ENCODE peak calls at places on chromosome 12, in ten cellular contexts. One of them, this sample, is unnamed. For H3K4me1, the result is how much of the 10 kb centered on the place peaks cover.

GRCh38 chr12:113328368-113328889 is 6.5 kb downstream of the SLC8B1 start:
- DNase-seq in esophagus squamous epithelium: no peak
- DNase-seq in right lobe of liver: no peak
- DNase-seq in uterus: no peak
- DNase-seq in tibial artery: no peak
- DNase-seq in HepG2: no peak
- DNase-seq in heart right ventricle: no peak
- DNase-seq in cardiac muscle cell: peak
- DNase-seq in body of pancreas: no peak
- DNase-seq in lower lobe of right lung: no peak
- DNase-seq in this sample: no peak

GRCh38 chr12:104276192-104277131 is 27.1 kb upstream of the EID3 start:
- DNase-seq in esophagus squamous epithelium: no peak
- DNase-seq in right lobe of liver: no peak
- DNase-seq in uterus: no peak
- DNase-seq in tibial artery: no peak
- DNase-seq in HepG2: no peak
- DNase-seq in heart right ventricle: no peak
- DNase-seq in cardiac muscle cell: no peak
- DNase-seq in body of pancreas: no peak
- DNase-seq in lower lobe of right lung: peak
- DNase-seq in this sample: no peak

GRCh38 chr12:55972045-55972843 is 1.6 kb upstream of the RAB5B start:
- DNase-seq in esophagus squamous epithelium: no peak
- DNase-seq in right lobe of liver: no peak
- DNase-seq in uterus: no peak
- DNase-seq in tibial artery: no peak
- DNase-seq in HepG2: peak
- DNase-seq in heart right ventricle: no peak
- DNase-seq in cardiac muscle cell: no peak
- DNase-seq in body of pancreas: no peak
- DNase-seq in lower lobe of right lung: no peak
- DNase-seq in this sample: no peak

GRCh38 chr12:52056801-52057613 is 5.8 kb downstream of the NR4A1 start:
- DNase-seq in esophagus squamous epithelium: no peak
- DNase-seq in right lobe of liver: no peak
- DNase-seq in uterus: no peak
- DNase-seq in tibial artery: no peak
- DNase-seq in HepG2: no peak
- DNase-seq in heart right ventricle: peak
- DNase-seq in cardiac muscle cell: no peak
- DNase-seq in body of pancreas: no peak
- DNase-seq in lower lobe of right lung: no peak
- DNase-seq in this sample: no peak

GRCh38 chr12:105352940-105353635 is 22.6 kb downstream of the C12orf75 start:
- DNase-seq in esophagus squamous epithelium: no peak
- DNase-seq in right lobe of liver: no peak
- DNase-seq in uterus: no peak
- DNase-seq in tibial artery: no peak
- DNase-seq in HepG2: no peak
- DNase-seq in heart right ventricle: no peak
- DNase-seq in cardiac muscle cell: no peak
- DNase-seq in body of pancreas: peak
- DNase-seq in lower lobe of right lung: no peak
- DNase-seq in this sample: no peak

GRCh38 chr12:109879332-109880048 is 851 bp downstream of the GLTP start:
- DNase-seq in esophagus squamous epithelium: no peak
- DNase-seq in right lobe of liver: no peak
- DNase-seq in uterus: no peak
- DNase-seq in tibial artery: no peak
- DNase-seq in HepG2: no peak
- DNase-seq in heart right ventricle: no peak
- DNase-seq in cardiac muscle cell: peak
- DNase-seq in body of pancreas: peak
- DNase-seq in lower lobe of right lung: no peak
- DNase-seq in this sample: no peak

GRCh38 chr12:11777962-11778361 is 128.5 kb downstream of the ETV6 start:
- DNase-seq in esophagus squamous epithelium: no peak
- DNase-seq in right lobe of liver: no peak
- DNase-seq in uterus: no peak
- DNase-seq in tibial artery: no peak
- DNase-seq in HepG2: no peak
- DNase-seq in heart right ventricle: no peak
- DNase-seq in cardiac muscle cell: no peak
- DNase-seq in body of pancreas: no peak
- DNase-seq in lower lobe of right lung: no peak
- DNase-seq in this sample: no peak

GRCh38 chr12:12214201-12214600 is 52.6 kb downstream of the LRP6 start:
- DNase-seq in esophagus squamous epithelium: no peak
- DNase-seq in right lobe of liver: no peak
- DNase-seq in uterus: no peak
- DNase-seq in tibial artery: no peak
- DNase-seq in HepG2: peak
- DNase-seq in heart right ventricle: no peak
- DNase-seq in cardiac muscle cell: no peak
- DNase-seq in body of pancreas: no peak
- DNase-seq in lower lobe of right lung: no peak
- DNase-seq in this sample: no peak

GRCh38 chr12:4115570-4115969 is 158.0 kb upstream of the CCND2 start:
- DNase-seq in esophagus squamous epithelium: no peak
- DNase-seq in right lobe of liver: no peak
- DNase-seq in uterus: no peak
- DNase-seq in tibial artery: no peak
- DNase-seq in HepG2: no peak
- DNase-seq in heart right ventricle: no peak
- DNase-seq in cardiac muscle cell: no peak
- DNase-seq in body of pancreas: no peak
- DNase-seq in lower lobe of right lung: no peak
- DNase-seq in this sample: no peak

GRCh38 chr12:131211279-131211938 is 257.7 kb downstream of the ADGRD1 start:
- DNase-seq in esophagus squamous epithelium: no peak
- DNase-seq in right lobe of liver: no peak
- DNase-seq in uterus: no peak
- DNase-seq in tibial artery: no peak
- DNase-seq in HepG2: no peak
- DNase-seq in heart right ventricle: no peak
- DNase-seq in cardiac muscle cell: no peak
- DNase-seq in body of pancreas: no peak
- DNase-seq in lower lobe of right lung: no peak
- DNase-seq in this sample: no peak

GRCh38 chr12:132354982-132355680 is 25.7 kb upstream of the GALNT9 start:
- DNase-seq in esophagus squamous epithelium: no peak
- DNase-seq in right lobe of liver: no peak
- DNase-seq in uterus: no peak
- DNase-seq in tibial artery: no peak
- DNase-seq in HepG2: no peak
- DNase-seq in heart right ventricle: no peak
- DNase-seq in cardiac muscle cell: no peak
- DNase-seq in body of pancreas: no peak
- DNase-seq in lower lobe of right lung: peak
- DNase-seq in this sample: no peak

GRCh38 chr12:14473707-14474287 is 93.9 kb downstream of the PLBD1 start:
- DNase-seq in esophagus squamous epithelium: no peak
- DNase-seq in right lobe of liver: no peak
- DNase-seq in uterus: no peak
- DNase-seq in tibial artery: no peak
- DNase-seq in HepG2: peak
- DNase-seq in heart right ventricle: no peak
- DNase-seq in cardiac muscle cell: no peak
- DNase-seq in body of pancreas: no peak
- DNase-seq in lower lobe of right lung: no peak
- DNase-seq in this sample: peak

GRCh38 chr12:126493366-126494108 is 1428.3 kb downstream of the AACS start:
- DNase-seq in esophagus squamous epithelium: no peak
- DNase-seq in right lobe of liver: no peak
- DNase-seq in uterus: no peak
- DNase-seq in tibial artery: no peak
- DNase-seq in HepG2: no peak
- DNase-seq in heart right ventricle: no peak
- DNase-seq in cardiac muscle cell: no peak
- DNase-seq in body of pancreas: no peak
- DNase-seq in lower lobe of right lung: no peak
- DNase-seq in this sample: no peak

GRCh38 chr12:66166561-66166960 is 3.2 kb downstream of the TMBIM4 start:
- DNase-seq in esophagus squamous epithelium: no peak
- DNase-seq in right lobe of liver: no peak
- DNase-seq in uterus: no peak
- DNase-seq in tibial artery: no peak
- DNase-seq in HepG2: no peak
- DNase-seq in heart right ventricle: no peak
- DNase-seq in cardiac muscle cell: no peak
- DNase-seq in body of pancreas: no peak
- DNase-seq in lower lobe of right lung: no peak
- DNase-seq in this sample: no peak

GRCh38 chr12:66168410-66168809 is 1.4 kb downstream of the TMBIM4 start:
- DNase-seq in esophagus squamous epithelium: no peak
- DNase-seq in right lobe of liver: no peak
- DNase-seq in uterus: no peak
- DNase-seq in tibial artery: no peak
- DNase-seq in HepG2: no peak
- DNase-seq in heart right ventricle: no peak
- DNase-seq in cardiac muscle cell: no peak
- DNase-seq in body of pancreas: no peak
- DNase-seq in lower lobe of right lung: no peak
- DNase-seq in this sample: no peak

GRCh38 chr12:66165141-66165540 is 4.7 kb downstream of the TMBIM4 start:
- DNase-seq in esophagus squamous epithelium: no peak
- DNase-seq in right lobe of liver: no peak
- DNase-seq in uterus: no peak
- DNase-seq in tibial artery: no peak
- DNase-seq in HepG2: no peak
- DNase-seq in heart right ventricle: no peak
- DNase-seq in cardiac muscle cell: no peak
- DNase-seq in body of pancreas: no peak
- DNase-seq in lower lobe of right lung: no peak
- DNase-seq in this sample: no peak

GRCh38 chr12:66169221-66170170 is at the start of gene TMBIM4:
- DNase-seq in esophagus squamous epithelium: peak
- DNase-seq in right lobe of liver: peak
- DNase-seq in uterus: peak
- DNase-seq in tibial artery: peak
- DNase-seq in HepG2: peak
- DNase-seq in heart right ventricle: peak
- DNase-seq in cardiac muscle cell: peak
- DNase-seq in body of pancreas: peak
- DNase-seq in lower lobe of right lung: peak
- DNase-seq in this sample: peak

GRCh38 chr12:66170606-66171005 is 810 bp upstream of the TMBIM4 start:
- DNase-seq in esophagus squamous epithelium: no peak
- DNase-seq in right lobe of liver: no peak
- DNase-seq in uterus: no peak
- DNase-seq in tibial artery: no peak
- DNase-seq in HepG2: no peak
- DNase-seq in heart right ventricle: no peak
- DNase-seq in cardiac muscle cell: no peak
- DNase-seq in body of pancreas: no peak
- DNase-seq in lower lobe of right lung: no peak
- DNase-seq in this sample: no peak
- H3K4me3 ChIP-seq in esophagus squamous epithelium: peak
- H3K4me3 ChIP-seq in right lobe of liver: no peak
- H3K4me3 ChIP-seq in uterus: no peak
- H3K4me3 ChIP-seq in tibial artery: peak
- H3K4me3 ChIP-seq in HepG2: peak
- H3K4me3 ChIP-seq in heart right ventricle: peak
- H3K4me3 ChIP-seq in cardiac muscle cell: no peak
- H3K4me3 ChIP-seq in body of pancreas: no peak
- H3K4me3 ChIP-seq in lower lobe of right lung: peak
- H3K4me3 ChIP-seq in this sample: peak

GRCh38 chr12:25014961-25015360 is 66.1 kb upstream of the BCAT1 start:
- DNase-seq in esophagus squamous epithelium: no peak
- DNase-seq in right lobe of liver: no peak
- DNase-seq in uterus: no peak
- DNase-seq in tibial artery: no peak
- DNase-seq in HepG2: no peak
- DNase-seq in heart right ventricle: no peak
- DNase-seq in cardiac muscle cell: no peak
- DNase-seq in body of pancreas: no peak
- DNase-seq in lower lobe of right lung: no peak
- DNase-seq in this sample: no peak
- H3K4me1 ChIP-seq in esophagus squamous epithelium: under half
- H3K4me1 ChIP-seq in right lobe of liver: under half
- H3K4me1 ChIP-seq in uterus: under half
- H3K4me1 ChIP-seq in tibial artery: under half
- H3K4me1 ChIP-seq in HepG2: under half
- H3K4me1 ChIP-seq in heart right ventricle: under half
- H3K4me1 ChIP-seq in cardiac muscle cell: under half
- H3K4me1 ChIP-seq in body of pancreas: under half
- H3K4me1 ChIP-seq in lower lobe of right lung: under half
- H3K4me1 ChIP-seq in this sample: under half

GRCh38 chr12:2266666-2267623 is 214.2 kb downstream of the CACNA1C start:
- DNase-seq in esophagus squamous epithelium: no peak
- DNase-seq in right lobe of liver: no peak
- DNase-seq in uterus: no peak
- DNase-seq in tibial artery: no peak
- DNase-seq in HepG2: peak
- DNase-seq in heart right ventricle: no peak
- DNase-seq in cardiac muscle cell: no peak
- DNase-seq in body of pancreas: no peak
- DNase-seq in lower lobe of right lung: no peak
- DNase-seq in this sample: no peak

GRCh38 chr12:2262449-2262848 is 209.7 kb downstream of the CACNA1C start:
- DNase-seq in esophagus squamous epithelium: no peak
- DNase-seq in right lobe of liver: no peak
- DNase-seq in uterus: no peak
- DNase-seq in tibial artery: no peak
- DNase-seq in HepG2: no peak
- DNase-seq in heart right ventricle: no peak
- DNase-seq in cardiac muscle cell: no peak
- DNase-seq in body of pancreas: no peak
- DNase-seq in lower lobe of right lung: no peak
- DNase-seq in this sample: no peak

GRCh38 chr12:2263921-2264320 is 211.1 kb downstream of the CACNA1C start:
- DNase-seq in esophagus squamous epithelium: no peak
- DNase-seq in right lobe of liver: no peak
- DNase-seq in uterus: no peak
- DNase-seq in tibial artery: no peak
- DNase-seq in HepG2: no peak
- DNase-seq in heart right ventricle: no peak
- DNase-seq in cardiac muscle cell: no peak
- DNase-seq in body of pancreas: no peak
- DNase-seq in lower lobe of right lung: no peak
- DNase-seq in this sample: no peak

GRCh38 chr12:2265461-2266167 is 212.8 kb downstream of the CACNA1C start:
- DNase-seq in esophagus squamous epithelium: no peak
- DNase-seq in right lobe of liver: no peak
- DNase-seq in uterus: no peak
- DNase-seq in tibial artery: no peak
- DNase-seq in HepG2: no peak
- DNase-seq in heart right ventricle: no peak
- DNase-seq in cardiac muscle cell: no peak
- DNase-seq in body of pancreas: no peak
- DNase-seq in lower lobe of right lung: no peak
- DNase-seq in this sample: no peak

GRCh38 chr12:2264622-2265306 is 212.0 kb downstream of the CACNA1C start:
- DNase-seq in esophagus squamous epithelium: no peak
- DNase-seq in right lobe of liver: no peak
- DNase-seq in uterus: peak
- DNase-seq in tibial artery: peak
- DNase-seq in HepG2: no peak
- DNase-seq in heart right ventricle: no peak
- DNase-seq in cardiac muscle cell: no peak
- DNase-seq in body of pancreas: peak
- DNase-seq in lower lobe of right lung: no peak
- DNase-seq in this sample: no peak
- H3K4me3 ChIP-seq in esophagus squamous epithelium: no peak
- H3K4me3 ChIP-seq in right lobe of liver: no peak
- H3K4me3 ChIP-seq in uterus: no peak
- H3K4me3 ChIP-seq in tibial artery: no peak
- H3K4me3 ChIP-seq in HepG2: no peak
- H3K4me3 ChIP-seq in heart right ventricle: no peak
- H3K4me3 ChIP-seq in cardiac muscle cell: no peak
- H3K4me3 ChIP-seq in body of pancreas: no peak
- H3K4me3 ChIP-seq in lower lobe of right lung: no peak
- H3K4me3 ChIP-seq in this sample: no peak

GRCh38 chr12:54421175-54421872 is 2.3 kb upstream of the ITGA5 start:
- DNase-seq in esophagus squamous epithelium: no peak
- DNase-seq in right lobe of liver: no peak
- DNase-seq in uterus: peak
- DNase-seq in tibial artery: peak
- DNase-seq in HepG2: no peak
- DNase-seq in heart right ventricle: no peak
- DNase-seq in cardiac muscle cell: no peak
- DNase-seq in body of pancreas: no peak
- DNase-seq in lower lobe of right lung: no peak
- DNase-seq in this sample: no peak
- H3K4me1 ChIP-seq in esophagus squamous epithelium: under half
- H3K4me1 ChIP-seq in right lobe of liver: under half
- H3K4me1 ChIP-seq in uterus: under half
- H3K4me1 ChIP-seq in tibial artery: under half
- H3K4me1 ChIP-seq in HepG2: under half
- H3K4me1 ChIP-seq in heart right ventricle: half or more
- H3K4me1 ChIP-seq in cardiac muscle cell: under half
- H3K4me1 ChIP-seq in body of pancreas: under half
- H3K4me1 ChIP-seq in lower lobe of right lung: under half
- H3K4me1 ChIP-seq in this sample: under half